ENCODE peak calls at places on chromosomes 3 and 15, in ten cellular contexts. One of them, this sample, is unnamed.

GRCh38 chr3:37945803-37946530 is 44.6 kb upstream of the VILL start:
- DNase-seq in SHP77: no peak
- DNase-seq in midbrain: no peak
- DNase-seq in iris pigment epithelial cell: peak
- DNase-seq in stimulated activated CD4-positive, alpha-beta T cell treated with anti-CD3 and anti-CD28 coated beads, Interleukin-12 subunit alpha, Interleukin-12 subunit beta, amount 100 ng/mL, for 48 hours: no peak
- DNase-seq in GM18507: no peak
- DNase-seq in mammary epithelial cell: peak
- DNase-seq in NCI-H1092 treated with DMSO at 0.1 percent for 48 hours: no peak
- DNase-seq in lower lobe of right lung: no peak
- DNase-seq in A172: peak
- DNase-seq in this sample: peak

GRCh38 chr3:23518441-23518840 is 287.3 kb upstream of the UBE2E1 start:
- DNase-seq in SHP77: no peak
- DNase-seq in midbrain: no peak
- DNase-seq in iris pigment epithelial cell: peak
- DNase-seq in stimulated activated CD4-positive, alpha-beta T cell treated with anti-CD3 and anti-CD28 coated beads, Interleukin-12 subunit alpha, Interleukin-12 subunit beta, amount 100 ng/mL, for 48 hours: no peak
- DNase-seq in GM18507: no peak
- DNase-seq in mammary epithelial cell: no peak
- DNase-seq in NCI-H1092 treated with DMSO at 0.1 percent for 48 hours: no peak
- DNase-seq in lower lobe of right lung: no peak
- DNase-seq in A172: no peak
- DNase-seq in this sample: no peak

GRCh38 chr15:69627548-69628158 is 175.0 kb downstream of the RPLP1 start:
- DNase-seq in SHP77: no peak
- DNase-seq in midbrain: no peak
- DNase-seq in iris pigment epithelial cell: no peak
- DNase-seq in stimulated activated CD4-positive, alpha-beta T cell treated with anti-CD3 and anti-CD28 coated beads, Interleukin-12 subunit alpha, Interleukin-12 subunit beta, amount 100 ng/mL, for 48 hours: no peak
- DNase-seq in GM18507: no peak
- DNase-seq in mammary epithelial cell: no peak
- DNase-seq in NCI-H1092 treated with DMSO at 0.1 percent for 48 hours: no peak
- DNase-seq in lower lobe of right lung: no peak
- DNase-seq in A172: no peak
- DNase-seq in this sample: no peak

GRCh38 chr15:37079726-37080125 is 20.6 kb downstream of the MEIS2 start:
- DNase-seq in SHP77: no peak
- DNase-seq in midbrain: peak
- DNase-seq in iris pigment epithelial cell: peak
- DNase-seq in stimulated activated CD4-positive, alpha-beta T cell treated with anti-CD3 and anti-CD28 coated beads, Interleukin-12 subunit alpha, Interleukin-12 subunit beta, amount 100 ng/mL, for 48 hours: no peak
- DNase-seq in GM18507: no peak
- DNase-seq in mammary epithelial cell: no peak
- DNase-seq in NCI-H1092 treated with DMSO at 0.1 percent for 48 hours: no peak
- DNase-seq in lower lobe of right lung: no peak
- DNase-seq in A172: no peak
- DNase-seq in this sample: no peak

GRCh38 chr3:43015572-43016512 is 36.7 kb downstream of the GASK1A start:
- DNase-seq in SHP77: no peak
- DNase-seq in midbrain: no peak
- DNase-seq in iris pigment epithelial cell: no peak
- DNase-seq in stimulated activated CD4-positive, alpha-beta T cell treated with anti-CD3 and anti-CD28 coated beads, Interleukin-12 subunit alpha, Interleukin-12 subunit beta, amount 100 ng/mL, for 48 hours: no peak
- DNase-seq in GM18507: no peak
- DNase-seq in mammary epithelial cell: no peak
- DNase-seq in NCI-H1092 treated with DMSO at 0.1 percent for 48 hours: no peak
- DNase-seq in lower lobe of right lung: no peak
- DNase-seq in A172: no peak
- DNase-seq in this sample: no peak

GRCh38 chr3:14841836-14842235 is 23.1 kb downstream of the FGD5 start:
- DNase-seq in SHP77: no peak
- DNase-seq in midbrain: no peak
- DNase-seq in iris pigment epithelial cell: no peak
- DNase-seq in stimulated activated CD4-positive, alpha-beta T cell treated with anti-CD3 and anti-CD28 coated beads, Interleukin-12 subunit alpha, Interleukin-12 subunit beta, amount 100 ng/mL, for 48 hours: no peak
- DNase-seq in GM18507: no peak
- DNase-seq in mammary epithelial cell: no peak
- DNase-seq in NCI-H1092 treated with DMSO at 0.1 percent for 48 hours: no peak
- DNase-seq in lower lobe of right lung: no peak
- DNase-seq in A172: no peak
- DNase-seq in this sample: no peak

GRCh38 chr3:20064796-20065564 is 24.7 kb downstream of the KAT2B start:
- DNase-seq in SHP77: no peak
- DNase-seq in midbrain: no peak
- DNase-seq in iris pigment epithelial cell: no peak
- DNase-seq in stimulated activated CD4-positive, alpha-beta T cell treated with anti-CD3 and anti-CD28 coated beads, Interleukin-12 subunit alpha, Interleukin-12 subunit beta, amount 100 ng/mL, for 48 hours: no peak
- DNase-seq in GM18507: no peak
- DNase-seq in mammary epithelial cell: peak
- DNase-seq in NCI-H1092 treated with DMSO at 0.1 percent for 48 hours: peak
- DNase-seq in lower lobe of right lung: no peak
- DNase-seq in A172: no peak
- DNase-seq in this sample: peak

GRCh38 chr3:149949181-149949580 is 21.5 kb downstream of the PFN2 start:
- DNase-seq in SHP77: no peak
- DNase-seq in midbrain: no peak
- DNase-seq in iris pigment epithelial cell: no peak
- DNase-seq in stimulated activated CD4-positive, alpha-beta T cell treated with anti-CD3 and anti-CD28 coated beads, Interleukin-12 subunit alpha, Interleukin-12 subunit beta, amount 100 ng/mL, for 48 hours: no peak
- DNase-seq in GM18507: no peak
- DNase-seq in mammary epithelial cell: no peak
- DNase-seq in NCI-H1092 treated with DMSO at 0.1 percent for 48 hours: no peak
- DNase-seq in lower lobe of right lung: no peak
- DNase-seq in A172: no peak
- DNase-seq in this sample: no peak

GRCh38 chr15:73932381-73933191 is 6.3 kb downstream of the LOXL1 start:
- DNase-seq in SHP77: no peak
- DNase-seq in midbrain: no peak
- DNase-seq in iris pigment epithelial cell: peak
- DNase-seq in stimulated activated CD4-positive, alpha-beta T cell treated with anti-CD3 and anti-CD28 coated beads, Interleukin-12 subunit alpha, Interleukin-12 subunit beta, amount 100 ng/mL, for 48 hours: no peak
- DNase-seq in GM18507: no peak
- DNase-seq in mammary epithelial cell: no peak
- DNase-seq in NCI-H1092 treated with DMSO at 0.1 percent for 48 hours: no peak
- DNase-seq in lower lobe of right lung: peak
- DNase-seq in A172: no peak
- DNase-seq in this sample: no peak

GRCh38 chr3:149843502-149843901 is 30.5 kb downstream of the RNF13 start:
- DNase-seq in SHP77: no peak
- DNase-seq in midbrain: no peak
- DNase-seq in iris pigment epithelial cell: no peak
- DNase-seq in stimulated activated CD4-positive, alpha-beta T cell treated with anti-CD3 and anti-CD28 coated beads, Interleukin-12 subunit alpha, Interleukin-12 subunit beta, amount 100 ng/mL, for 48 hours: no peak
- DNase-seq in GM18507: no peak
- DNase-seq in mammary epithelial cell: no peak
- DNase-seq in NCI-H1092 treated with DMSO at 0.1 percent for 48 hours: no peak
- DNase-seq in lower lobe of right lung: no peak
- DNase-seq in A172: no peak
- DNase-seq in this sample: no peak

GRCh38 chr3:44318929-44319328 is 19.6 kb upstream of the TCAIM start:
- DNase-seq in SHP77: peak
- DNase-seq in midbrain: no peak
- DNase-seq in iris pigment epithelial cell: no peak
- DNase-seq in stimulated activated CD4-positive, alpha-beta T cell treated with anti-CD3 and anti-CD28 coated beads, Interleukin-12 subunit alpha, Interleukin-12 subunit beta, amount 100 ng/mL, for 48 hours: no peak
- DNase-seq in GM18507: no peak
- DNase-seq in mammary epithelial cell: no peak
- DNase-seq in NCI-H1092 treated with DMSO at 0.1 percent for 48 hours: no peak
- DNase-seq in lower lobe of right lung: no peak
- DNase-seq in A172: no peak
- DNase-seq in this sample: no peak

GRCh38 chr3:146540978-146541377 is 3.4 kb downstream of the PLSCR1 start:
- DNase-seq in SHP77: no peak
- DNase-seq in midbrain: no peak
- DNase-seq in iris pigment epithelial cell: no peak
- DNase-seq in stimulated activated CD4-positive, alpha-beta T cell treated with anti-CD3 and anti-CD28 coated beads, Interleukin-12 subunit alpha, Interleukin-12 subunit beta, amount 100 ng/mL, for 48 hours: no peak
- DNase-seq in GM18507: no peak
- DNase-seq in mammary epithelial cell: no peak
- DNase-seq in NCI-H1092 treated with DMSO at 0.1 percent for 48 hours: no peak
- DNase-seq in lower lobe of right lung: no peak
- DNase-seq in A172: no peak
- DNase-seq in this sample: no peak

GRCh38 chr3:147185781-147186180 is 220.6 kb downstream of the ZIC4 start:
- DNase-seq in SHP77: no peak
- DNase-seq in midbrain: no peak
- DNase-seq in iris pigment epithelial cell: no peak
- DNase-seq in stimulated activated CD4-positive, alpha-beta T cell treated with anti-CD3 and anti-CD28 coated beads, Interleukin-12 subunit alpha, Interleukin-12 subunit beta, amount 100 ng/mL, for 48 hours: no peak
- DNase-seq in GM18507: no peak
- DNase-seq in mammary epithelial cell: no peak
- DNase-seq in NCI-H1092 treated with DMSO at 0.1 percent for 48 hours: no peak
- DNase-seq in lower lobe of right lung: no peak
- DNase-seq in A172: no peak
- DNase-seq in this sample: no peak

GRCh38 chr3:196661400-196661799 is 21.9 kb downstream of the NRROS start:
- DNase-seq in SHP77: peak
- DNase-seq in midbrain: no peak
- DNase-seq in iris pigment epithelial cell: no peak
- DNase-seq in stimulated activated CD4-positive, alpha-beta T cell treated with anti-CD3 and anti-CD28 coated beads, Interleukin-12 subunit alpha, Interleukin-12 subunit beta, amount 100 ng/mL, for 48 hours: no peak
- DNase-seq in GM18507: no peak
- DNase-seq in mammary epithelial cell: no peak
- DNase-seq in NCI-H1092 treated with DMSO at 0.1 percent for 48 hours: peak
- DNase-seq in lower lobe of right lung: no peak
- DNase-seq in A172: no peak
- DNase-seq in this sample: no peak

GRCh38 chr15:76576526-76577279 is 240.1 kb downstream of the ISL2 start:
- DNase-seq in SHP77: no peak
- DNase-seq in midbrain: peak
- DNase-seq in iris pigment epithelial cell: peak
- DNase-seq in stimulated activated CD4-positive, alpha-beta T cell treated with anti-CD3 and anti-CD28 coated beads, Interleukin-12 subunit alpha, Interleukin-12 subunit beta, amount 100 ng/mL, for 48 hours: peak
- DNase-seq in GM18507: no peak
- DNase-seq in mammary epithelial cell: no peak
- DNase-seq in NCI-H1092 treated with DMSO at 0.1 percent for 48 hours: no peak
- DNase-seq in lower lobe of right lung: peak
- DNase-seq in A172: peak
- DNase-seq in this sample: no peak

GRCh38 chr3:30435950-30436349 is 170.5 kb upstream of the TGFBR2 start:
- DNase-seq in SHP77: no peak
- DNase-seq in midbrain: no peak
- DNase-seq in iris pigment epithelial cell: no peak
- DNase-seq in stimulated activated CD4-positive, alpha-beta T cell treated with anti-CD3 and anti-CD28 coated beads, Interleukin-12 subunit alpha, Interleukin-12 subunit beta, amount 100 ng/mL, for 48 hours: no peak
- DNase-seq in GM18507: no peak
- DNase-seq in mammary epithelial cell: no peak
- DNase-seq in NCI-H1092 treated with DMSO at 0.1 percent for 48 hours: no peak
- DNase-seq in lower lobe of right lung: no peak
- DNase-seq in A172: no peak
- DNase-seq in this sample: no peak

GRCh38 chr15:92226020-92226612 is 167.6 kb upstream of the ST8SIA2 start:
- DNase-seq in SHP77: no peak
- DNase-seq in midbrain: peak
- DNase-seq in iris pigment epithelial cell: no peak
- DNase-seq in stimulated activated CD4-positive, alpha-beta T cell treated with anti-CD3 and anti-CD28 coated beads, Interleukin-12 subunit alpha, Interleukin-12 subunit beta, amount 100 ng/mL, for 48 hours: no peak
- DNase-seq in GM18507: no peak
- DNase-seq in mammary epithelial cell: peak
- DNase-seq in NCI-H1092 treated with DMSO at 0.1 percent for 48 hours: peak
- DNase-seq in lower lobe of right lung: no peak
- DNase-seq in A172: peak
- DNase-seq in this sample: peak

GRCh38 chr3:31196881-31197364 is 302.5 kb upstream of the GADL1 start:
- DNase-seq in SHP77: no peak
- DNase-seq in midbrain: no peak
- DNase-seq in iris pigment epithelial cell: peak
- DNase-seq in stimulated activated CD4-positive, alpha-beta T cell treated with anti-CD3 and anti-CD28 coated beads, Interleukin-12 subunit alpha, Interleukin-12 subunit beta, amount 100 ng/mL, for 48 hours: no peak
- DNase-seq in GM18507: no peak
- DNase-seq in mammary epithelial cell: peak
- DNase-seq in NCI-H1092 treated with DMSO at 0.1 percent for 48 hours: no peak
- DNase-seq in lower lobe of right lung: no peak
- DNase-seq in A172: peak
- DNase-seq in this sample: peak

This sample was measured in foreskin keratinocyte.